ENCODE peak calls at places on chromosomes 7 and 10, in ten cellular contexts. V is activated naive CD8-positive, alpha-beta T cell treated with anti-CD3 and anti-CD28 coated beads for 36 hours; E is activated T-helper 1 cell treated with anti-CD3 and anti-CD28 coated beads, Interleukin-12 subunit alpha, Interleukin-12 subunit beta, Interleukin-2, Interleukin-4 antibody, amounts not matched to agents 30 ng/mL and 10 ng/mL and 1 ng/mL, durations not matched to agents 14 hours and 24 hours and 36 hours; J is stimulated activated CD4-positive, alpha-beta T cell treated with anti-CD3 and anti-CD28 coated beads, Interleukin-12 subunit alpha, Interleukin-12 subunit beta, amount 100 ng/mL, for 4 hours; I is GM04504; G is caudate nucleus; H is stimulated activated CD8-positive, alpha-beta memory T cell treated with anti-CD3 and anti-CD28 coated beads, Interleukin-4, amount 100 ng/mL, for 1 hour; A is NCI-H2081; X is body of pancreas; S is kidney tubule cell. T is an unnamed sample.
A peak's percentile ranks its signal among the peaks of the same experiment; 100 is the strongest.

GRCh38 chr10:102660891-102661613 is 16.8 kb downstream of the TRIM8 start:
- DNase-seq in E (peak; percentile 65), I (peak; percentile 42), G (peak; percentile 23), A (no peak), S (peak; percentile 28), V (peak; percentile 83), H (no peak), X (peak; percentile 56), J (peak; percentile 52), T (peak; percentile 86)

GRCh38 chr10:514137-514671 is 175.3 kb downstream of the DIP2C start:
- DNase-seq in S (no peak), A (peak; percentile 73), J (no peak), E (no peak), X (peak; percentile 74), V (no peak), G (peak; percentile 88), H (no peak), I (no peak), T (no peak)

GRCh38 chr7:41656357-41656756 is 46.5 kb downstream of the INHBA start:
- DNase-seq in S (no peak), H (no peak), G (no peak), J (no peak), E (no peak), I (peak; percentile 50), A (no peak), X (no peak), V (no peak), T (no peak)

GRCh38 chr10:119344381-119344780 is 137.0 kb downstream of the GRK5 start:
- DNase-seq in X (no peak), A (no peak), J (no peak), V (no peak), G (no peak), H (no peak), S (no peak), I (no peak), E (no peak), T (no peak)

GRCh38 chr7:16554518-16555236 is 28.1 kb downstream of the LRRC72 start:
- DNase-seq in J (no peak), H (no peak), V (no peak), S (no peak), I (no peak), E (no peak), G (no peak), X (peak; percentile 63), A (no peak), T (no peak)

GRCh38 chr10:121540773-121541395 is 57.4 kb downstream of the FGFR2 start:
- DNase-seq in V (no peak), X (no peak), A (no peak), H (no peak), E (no peak), I (no peak), J (no peak), G (no peak), S (peak; percentile 63), T (no peak)

GRCh38 chr7:21218155-21218554 is 209.7 kb upstream of the SP4 start:
- DNase-seq in H (no peak), X (no peak), V (no peak), S (no peak), E (no peak), G (no peak), A (no peak), J (no peak), I (no peak), T (no peak)

GRCh38 chr7:390761-391410 is 100.9 kb downstream of the FOXL3 start:
- DNase-seq in I (no peak), J (no peak), E (no peak), G (no peak), S (no peak), H (no peak), X (peak; percentile 8), A (no peak), V (no peak), T (no peak)

GRCh38 chr10:73495226-73495883 is 469 bp downstream of the PPP3CB start:
- DNase-seq in A (peak; percentile 58), S (peak; percentile 95), H (peak; percentile 72), I (peak; percentile 80), E (peak; percentile 90), G (peak; percentile 71), J (peak; percentile 79), V (peak; percentile 88), X (peak; percentile 90), T (peak; percentile 84)

GRCh38 chr10:132881186-132881920 is 61.0 kb downstream of the CFAP46 start:
- DNase-seq in H (no peak), A (no peak), V (no peak), I (no peak), G (no peak), E (no peak), J (no peak), S (no peak), X (no peak), T (no peak)

GRCh38 chr7:77458786-77459185 is 42.6 kb upstream of the GSAP start:
- DNase-seq in J (no peak), H (no peak), S (no peak), V (no peak), E (no peak), I (no peak), A (no peak), G (no peak), X (no peak), T (no peak)

T was measured in GM12891.